ENCODE peak calls at places on chromosomes 16 and 17, in ten cellular contexts. D is esophagus squamous epithelium, J is bronchial epithelial cell, R is body of pancreas, F is lower leg skin, I is cardiac fibroblast, Q is mucosa of descending colon, L is fibroblast of the aortic adventitia, H is A549, S is astrocyte of the cerebellum. V is an unnamed sample.
A peak's percentile ranks its signal among the peaks of the same experiment; 100 is the strongest.

GRCh38 chr17:49117581-49118230 is 14.9 kb upstream of the B4GALNT2 start:
- DNase-seq in D (no peak), J (peak; percentile 78), R (no peak), F (no peak), I (no peak), Q (peak; percentile 65), L (no peak), H (no peak), S (no peak), V (no peak)

GRCh38 chr17:50661795-50662391 is 27.2 kb downstream of the ABCC3 start:
- DNase-seq in D (no peak), J (peak; percentile 96), R (peak; percentile 75), F (peak; percentile 51), I (peak; percentile 93), Q (peak; percentile 88), L (peak; percentile 90), H (peak; percentile 100), S (peak; percentile 20), V (peak; percentile 92)

GRCh38 chr16:35510701-35511100 is 2051.3 kb downstream of the TP53TG3F start:
- DNase-seq in D (no peak), J (no peak), R (no peak), F (no peak), I (no peak), Q (no peak), L (no peak), H (no peak), S (no peak), V (no peak)

GRCh38 chr17:68585643-68586042 is 15.5 kb downstream of the FAM20A start:
- DNase-seq in D (no peak), J (peak; percentile 40), R (no peak), F (no peak), I (no peak), Q (no peak), L (no peak), H (no peak), S (no peak), V (no peak)

GRCh38 chr17:27635275-27635823 is 4.4 kb downstream of the LGALS9 start:
- DNase-seq in D (no peak), J (no peak), R (peak; percentile 61), F (no peak), I (no peak), Q (peak; percentile 72), L (no peak), H (no peak), S (no peak), V (no peak)

GRCh38 chr16:27321013-27321960 is 7.5 kb downstream of the IL4R start:
- DNase-seq in D (no peak), J (peak; percentile 87), R (no peak), F (no peak), I (peak; percentile 73), Q (no peak), L (peak; percentile 69), H (no peak), S (no peak), V (peak; percentile 60)

GRCh38 chr16:60907645-60908044 is 1128.6 kb downstream of the CDH8 start:
- DNase-seq in D (no peak), J (no peak), R (no peak), F (no peak), I (no peak), Q (no peak), L (no peak), H (no peak), S (no peak), V (no peak)

GRCh38 chr17:19003966-19004600 is 481 bp downstream of the FAM83G start:
- DNase-seq in D (no peak), J (peak; percentile 43), R (peak; percentile 40), F (no peak), I (peak; percentile 40), Q (peak; percentile 75), L (peak; percentile 19), H (peak; percentile 75), S (no peak), V (peak; percentile 15)

DNA sequence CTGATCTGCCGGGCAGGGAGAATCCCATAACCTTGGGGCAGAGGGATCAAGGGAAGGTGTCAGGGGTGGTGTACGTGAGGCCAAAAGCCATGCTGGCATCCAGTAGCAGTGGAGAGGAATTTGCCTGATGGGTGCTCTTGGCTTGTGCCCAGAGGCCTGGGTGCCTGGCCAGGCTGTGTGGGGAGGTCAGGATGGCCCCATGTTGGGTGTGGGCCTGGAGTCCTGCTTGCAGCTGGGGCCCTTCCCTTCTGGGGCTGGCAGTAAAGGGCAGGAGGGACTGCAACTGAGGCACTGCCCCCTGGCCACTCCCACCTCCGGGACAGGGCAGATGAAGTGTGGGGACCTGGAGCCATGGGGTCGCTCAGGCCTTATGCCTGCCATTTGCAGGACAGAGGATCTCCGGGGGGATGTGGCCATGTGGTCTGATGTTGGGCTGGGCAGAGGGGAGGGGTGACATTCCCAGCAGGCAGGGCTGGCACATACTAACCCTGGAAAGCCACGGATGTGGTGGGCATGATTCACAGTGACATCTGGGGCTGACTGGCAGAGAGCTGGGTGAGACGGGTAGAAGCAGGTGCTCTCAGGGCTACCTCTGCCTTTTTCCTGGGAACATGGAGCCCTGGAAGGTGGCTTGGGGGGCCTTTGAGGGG is 3.5 kb downstream of the FMNL1 start:
- DNase-seq in D (no peak), J (peak; percentile 47), R (no peak), F (no peak), I (no peak), Q (peak; percentile 8), L (no peak), H (no peak), S (no peak), V (no peak)
- H3K4me3 ChIP-seq in D (peak overlapping the region; percentile 70), J (no peak overlapping the region), R (no peak overlapping the region), F (no peak overlapping the region), I (no peak overlapping the region), Q (no peak overlapping the region), L (no peak overlapping the region), H (no peak overlapping the region), S (no peak overlapping the region), V (no peak overlapping the region)

DNA sequence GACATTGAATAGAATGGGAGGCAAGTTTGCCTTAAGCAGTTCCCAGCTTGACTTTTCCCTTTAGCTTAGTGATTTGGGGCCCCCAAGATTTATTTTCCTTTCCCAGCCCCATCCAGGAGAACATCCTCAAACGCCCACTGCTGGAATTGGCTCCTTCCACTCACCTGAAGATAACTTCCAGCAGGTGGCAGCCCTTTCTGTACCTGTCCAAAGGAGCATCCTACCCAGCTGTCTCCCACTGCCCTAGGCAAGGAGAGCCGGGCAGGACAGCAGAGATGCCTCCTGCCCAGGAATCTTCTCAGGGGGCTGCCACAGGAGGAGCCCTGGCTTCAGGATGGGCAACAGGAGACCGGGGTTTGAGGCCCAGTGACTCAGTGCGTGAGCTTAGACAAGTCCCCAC is 6.4 kb downstream of the CACNG5 start:
- DNase-seq in D (no peak), J (peak; percentile 6), R (no peak), F (no peak), I (no peak), Q (no peak), L (no peak), H (no peak), S (no peak), V (no peak)
- TF ChIP-seq CTCF in D (no peak), J (peak; percentile 17), R (no peak), F (no peak), I (no peak), Q (no peak), L (no peak), H (no peak), S (no peak), V (no peak)

GRCh38 chr16:20911361-20911760 is 10.8 kb downstream of the LYRM1 start:
- DNase-seq in D (no peak), J (peak; percentile 89), R (no peak), F (no peak), I (peak; percentile 91), Q (no peak), L (peak; percentile 60), H (no peak), S (no peak), V (peak; percentile 87)
- H3K4me3 ChIP-seq in D (no peak overlapping the region), J (no peak overlapping the region), R (no peak overlapping the region), F (no peak overlapping the region), I (no peak overlapping the region), Q (no peak overlapping the region), L (no peak overlapping the region), H (no peak overlapping the region), S (no peak overlapping the region), V (no peak overlapping the region)

DNA sequence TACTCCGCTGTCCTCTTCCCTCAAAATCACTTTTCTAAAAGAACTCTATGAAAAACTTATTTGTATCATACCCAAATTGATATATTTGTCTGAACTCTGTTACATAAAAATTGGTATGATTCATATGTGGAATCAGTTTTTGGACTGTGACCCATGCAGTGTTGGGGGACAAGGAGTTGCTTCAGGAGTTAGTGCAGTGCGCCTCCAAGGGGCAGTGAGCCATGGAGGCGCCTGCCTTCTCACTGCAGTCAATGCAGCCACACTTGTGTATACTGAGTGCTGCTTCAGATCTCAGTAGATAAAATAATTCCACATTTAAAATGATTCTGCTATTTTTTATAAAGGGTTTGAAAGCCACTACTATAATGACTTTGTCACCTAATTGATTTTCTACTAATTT is 32.5 kb downstream of the DGKE start:
- DNase-seq in D (no peak), J (no peak), R (peak; percentile 14), F (no peak), I (no peak), Q (no peak), L (no peak), H (no peak), S (no peak), V (peak; percentile 10)
- TF ChIP-seq CTCF in D (no peak), J (no peak), R (peak; percentile 23), F (no peak), I (no peak), Q (no peak), L (peak; percentile 13), H (peak; percentile 19), S (no peak), V (peak; percentile 1)

GRCh38 chr17:74202879-74203432 is 522 bp upstream of the RPL38 start:
- DNase-seq in D (no peak), J (no peak), R (no peak), F (no peak), I (no peak), Q (no peak), L (no peak), H (no peak), S (no peak), V (no peak)
- H3K4me3 ChIP-seq in D (peak overlapping the region; percentile 99), J (no peak overlapping the region), R (no peak overlapping the region), F (no peak overlapping the region), I (peak overlapping the region; percentile 14), Q (no peak overlapping the region), L (peak overlapping the region; percentile 44), H (peak overlapping the region; percentile 71), S (peak overlapping the region; percentile 97), V (peak overlapping the region; percentile 97)